ENCODE peak calls at places on chromosomes 2 and 18, in eight cellular contexts. R is tibial artery, B is lower lobe of right lung, N is iPS-NIHi11, O is cardiac muscle cell, Y is A172, V is NCI-H2081, U is ACHN. H is an unnamed sample.

GRCh38 chr2:23434721-23435121 is 49.7 kb downstream of the KLHL29 start:
- DNase-seq in V (no peak), Y (no peak), B (no peak), N (no peak), R (no peak), U (no peak), O (no peak), H (no peak)

GRCh38 chr2:149080964-149081363 is 42.5 kb downstream of the LYPD6B start:
- DNase-seq in O (no peak), N (peak), B (no peak), V (peak), Y (no peak), U (no peak), R (no peak), H (peak)

GRCh38 chr2:148674063-148675020 is 29.8 kb downstream of the EPC2 start:
- DNase-seq in U (peak), B (no peak), R (no peak), V (no peak), Y (peak), O (no peak), N (peak), H (peak)

GRCh38 chr2:186274936-186275575 is 211.0 kb upstream of the ZC3H15 start:
- DNase-seq in N (no peak), U (no peak), R (no peak), V (no peak), B (no peak), Y (peak), O (peak), H (peak)

GRCh38 chr2:29332540-29332939 is 217.3 kb downstream of the CLIP4 start:
- DNase-seq in O (no peak), Y (no peak), R (no peak), N (no peak), U (no peak), B (no peak), V (no peak), H (no peak)

GRCh38 chr18:35782926-35783325 is 189.6 kb upstream of the RMP24 start:
- DNase-seq in U (no peak), R (no peak), N (no peak), Y (no peak), V (no peak), B (no peak), O (no peak), H (no peak)

GRCh38 chr2:187581125-187581896 is 27.1 kb upstream of the TFPI start:
- DNase-seq in B (no peak), R (no peak), O (peak), N (peak), U (peak), V (peak), Y (peak), H (peak)

GRCh38 chr2:157509755-157510154 is 65.9 kb upstream of the CYTIP start:
- DNase-seq in V (no peak), Y (no peak), N (no peak), B (no peak), O (no peak), U (no peak), R (no peak), H (no peak)

GRCh38 chr2:19670303-19670702 is 231.5 kb downstream of the TTC32 start:
- DNase-seq in N (no peak), Y (no peak), O (no peak), U (no peak), V (no peak), R (no peak), B (no peak), H (no peak)

GRCh38 chr2:102110596-102111334 is 31.8 kb upstream of the IL1R1 start:
- DNase-seq in R (no peak), N (no peak), U (no peak), B (no peak), Y (no peak), V (no peak), O (peak), H (no peak)

GRCh38 chr2:175807031-175807873 is 194.8 kb downstream of the LNPK start:
- DNase-seq in Y (peak), R (no peak), V (no peak), U (no peak), B (no peak), O (no peak), N (no peak), H (peak)

GRCh38 chr2:27621524-27621923 is 7.3 kb downstream of the CCDC121 start:
- DNase-seq in U (no peak), O (no peak), Y (no peak), V (no peak), N (peak), R (no peak), B (no peak), H (no peak)

GRCh38 chr2:120014231-120014990 is 1.5 kb downstream of the EPB41L5 start:
- DNase-seq in B (no peak), N (peak), O (no peak), Y (no peak), R (no peak), U (no peak), V (no peak), H (no peak)

GRCh38 chr18:59459352-59460059 is 100.4 kb upstream of the LMAN1 start:
- DNase-seq in U (peak), B (no peak), Y (peak), O (peak), R (no peak), N (peak), V (peak), H (peak)

GRCh38 chr2:38504169-38504568 is 98.6 kb downstream of the HNRNPLL start:
- DNase-seq in O (no peak), V (no peak), B (no peak), Y (no peak), U (no peak), R (no peak), N (no peak), H (no peak)

GRCh38 chr2:72144412-72144745 is 3.3 kb downstream of the CYP26B1 start:
- DNase-seq in Y (no peak), O (peak), B (no peak), U (no peak), R (no peak), V (no peak), N (no peak), H (no peak)

GRCh38 chr2:121049141-121049540 is 235.9 kb downstream of the TFCP2L1 start:
- DNase-seq in O (no peak), U (no peak), N (no peak), Y (peak), V (no peak), B (no peak), R (no peak), H (no peak)

GRCh38 chr18:55462652-55463051 is 125.3 kb downstream of the TCF4 start:
- DNase-seq in Y (no peak), N (no peak), R (no peak), B (no peak), V (no peak), O (no peak), U (no peak), H (no peak)

GRCh38 chr18:63000839-63001238 is 285.5 kb downstream of the PHLPP1 start:
- DNase-seq in Y (no peak), R (no peak), B (no peak), V (no peak), U (no peak), O (no peak), N (no peak), H (no peak)

GRCh38 chr2:109244750-109245382 is 115.9 kb downstream of the SH3RF3 start:
- DNase-seq in V (no peak), R (no peak), O (no peak), N (no peak), U (no peak), B (no peak), Y (no peak), H (no peak)

GRCh38 chr2:195520671-195521155 is 136.3 kb upstream of the SLC39A10 start:
- DNase-seq in N (peak), V (no peak), R (no peak), O (peak), B (no peak), Y (peak), U (no peak), H (peak)

GRCh38 chr2:230893338-230893737 is 28.6 kb downstream of the ITM2C start:
- DNase-seq in O (no peak), Y (no peak), B (no peak), V (no peak), U (no peak), N (no peak), R (no peak), H (no peak)

GRCh38 chr2:239937866-239938640 is 87.1 kb downstream of the NDUFA10 start:
- DNase-seq in U (no peak), Y (no peak), O (no peak), V (no peak), B (peak), R (no peak), N (no peak), H (no peak)

GRCh38 chr2:208407667-208408066 is 1.1 kb downstream of the PTH2R start:
- DNase-seq in N (peak), V (peak), O (peak), U (peak), B (no peak), R (no peak), Y (no peak), H (no peak)

H was measured in RPMI7951.